ENCODE peak calls at places on chromosomes 12 and 14, in ten cellular contexts. I is neural crest cell, D is choroid plexus epithelial cell, X is astrocyte, P is GM12865, S is heart right ventricle, C is OCI-LY7, F is bronchial epithelial cell, N is MM.1S, Z is H9. G is an unnamed sample.

GRCh38 chr12:51821423-51822260 is 26.9 kb downstream of the FIGNL2 start:
- DNase-seq in I (no peak), C (no peak), S (no peak), D (no peak), Z (no peak), F (no peak), X (no peak), P (no peak), N (no peak), G (no peak)

GRCh38 chr12:128204725-128205124 is 62.2 kb upstream of the TMEM132C start:
- DNase-seq in C (no peak), F (no peak), I (no peak), P (no peak), X (no peak), S (no peak), Z (no peak), D (no peak), N (no peak), G (no peak)

GRCh38 chr12:75526655-75527511 is 15.5 kb upstream of the KRR1 start:
- DNase-seq in P (peak), Z (peak), C (peak), N (peak), S (no peak), X (peak), D (peak), I (peak), F (peak), G (peak)

GRCh38 chr14:104604461-104605449 is at the start of gene TMEM179:
- DNase-seq in P (no peak), C (no peak), N (no peak), F (no peak), I (peak), S (no peak), Z (peak), D (peak), X (no peak), G (peak)

GRCh38 chr14:23520899-23521521 is 30.6 kb downstream of the ZFHX2 start:
- DNase-seq in C (no peak), F (no peak), I (no peak), S (no peak), Z (no peak), X (no peak), D (no peak), N (no peak), P (no peak), G (no peak)

GRCh38 chr12:109832534-109833306 is 478 bp downstream of the TRPV4 start:
- DNase-seq in N (no peak), Z (no peak), S (no peak), I (no peak), F (no peak), C (no peak), X (no peak), D (no peak), P (no peak), G (no peak)

GRCh38 chr12:108752387-108752786 is 21.1 kb upstream of the CORO1C start:
- DNase-seq in N (no peak), D (no peak), P (no peak), C (no peak), X (no peak), F (no peak), S (no peak), I (no peak), Z (peak), G (no peak)

GRCh38 chr14:32073537-32074189 is 3.4 kb upstream of the ARHGAP5 start:
- DNase-seq in N (peak), F (peak), Z (no peak), I (peak), S (peak), X (peak), C (peak), P (peak), D (peak), G (peak)

GRCh38 chr12:84619053-84619452 is 293.5 kb downstream of the SLC6A15 start:
- DNase-seq in I (no peak), C (no peak), P (no peak), D (peak), X (no peak), N (no peak), F (peak), S (no peak), Z (no peak), G (no peak)
- TF ChIP-seq CTCF in I (no peak), C (peak), P (no peak), D (peak), X (peak), N (peak), F (no peak), S (peak), Z (peak), G (peak)

GRCh38 chr12:67391656-67392055 is 122.5 kb downstream of the CAND1 start:
- DNase-seq in D (no peak), I (no peak), P (no peak), C (no peak), X (no peak), S (no peak), Z (no peak), F (no peak), N (no peak), G (no peak)

GRCh38 chr12:67391034-67391433 is 121.9 kb downstream of the CAND1 start:
- DNase-seq in N (no peak), F (no peak), P (no peak), C (no peak), Z (no peak), D (no peak), S (no peak), I (no peak), X (no peak), G (no peak)

GRCh38 chr12:67386869-67387570 is 117.9 kb downstream of the CAND1 start:
- DNase-seq in S (no peak), C (no peak), D (no peak), N (no peak), F (no peak), X (no peak), I (no peak), P (no peak), Z (no peak), G (no peak)

DNA sequence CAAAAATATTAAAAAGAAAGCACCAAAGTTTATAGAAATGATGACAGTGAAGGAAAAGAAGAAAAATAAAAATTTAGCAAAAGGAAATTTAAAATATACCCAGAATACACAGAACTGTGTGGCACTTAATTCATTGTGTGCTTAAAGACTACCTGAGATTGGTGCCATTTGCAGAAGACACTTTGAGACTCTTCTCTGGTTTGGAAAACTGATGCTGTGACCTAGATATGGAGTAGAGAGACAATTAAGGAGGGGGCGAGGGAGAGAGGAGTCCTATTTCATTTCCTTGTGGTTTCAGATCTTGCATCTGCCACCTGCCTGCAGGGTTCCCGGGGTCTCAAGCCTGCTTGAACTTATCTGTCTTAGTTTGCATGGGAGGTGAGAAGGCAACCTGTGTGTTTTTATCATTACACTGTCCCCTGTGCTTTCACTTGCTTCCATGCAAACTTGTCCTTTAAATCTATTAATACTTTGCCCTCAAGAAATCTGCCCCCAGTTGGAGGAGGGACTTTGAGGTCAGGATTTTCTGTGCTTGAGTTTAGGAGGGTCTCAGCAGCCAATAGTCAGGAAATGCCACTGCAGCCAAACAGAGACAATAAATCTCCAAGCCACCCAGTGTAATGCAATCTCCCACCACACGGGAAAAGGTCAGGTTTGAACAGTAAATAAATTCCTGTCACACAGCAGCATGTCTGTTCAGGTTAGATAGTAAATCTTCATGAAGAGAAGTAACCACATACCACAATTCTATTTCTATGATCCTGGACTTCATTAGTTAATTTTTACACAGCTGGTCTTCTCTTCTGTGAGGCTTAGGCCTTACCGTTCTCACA is 119.4 kb downstream of the CAND1 start:
- DNase-seq in N (no peak), Z (peak), I (no peak), F (no peak), D (no peak), X (no peak), C (peak), S (no peak), P (no peak), G (peak)
- TF ChIP-seq CTCF in N (no peak), Z (peak), I (peak), F (peak), D (peak), X (no peak), C (peak), S (no peak), P (no peak), G (peak)

GRCh38 chr12:53253298-53253697 is 14.8 kb upstream of the ESPL1 start:
- DNase-seq in X (no peak), P (no peak), F (no peak), I (no peak), S (no peak), D (no peak), Z (no peak), N (no peak), C (no peak), G (no peak)

GRCh38 chr12:53255993-53256392 is 12.1 kb upstream of the ESPL1 start:
- DNase-seq in N (no peak), D (no peak), Z (no peak), P (peak), C (peak), F (no peak), S (no peak), I (no peak), X (no peak), G (no peak)

GRCh38 chr12:53251477-53252348 is 16.4 kb upstream of the ESPL1 start:
- DNase-seq in F (peak), N (peak), S (peak), C (peak), I (peak), X (peak), D (peak), Z (peak), P (peak), G (peak)

GRCh38 chr12:53254816-53255545 is 13.1 kb upstream of the ESPL1 start:
- DNase-seq in I (no peak), N (no peak), Z (no peak), C (no peak), P (no peak), X (no peak), S (no peak), F (no peak), D (no peak), G (no peak)

DNA sequence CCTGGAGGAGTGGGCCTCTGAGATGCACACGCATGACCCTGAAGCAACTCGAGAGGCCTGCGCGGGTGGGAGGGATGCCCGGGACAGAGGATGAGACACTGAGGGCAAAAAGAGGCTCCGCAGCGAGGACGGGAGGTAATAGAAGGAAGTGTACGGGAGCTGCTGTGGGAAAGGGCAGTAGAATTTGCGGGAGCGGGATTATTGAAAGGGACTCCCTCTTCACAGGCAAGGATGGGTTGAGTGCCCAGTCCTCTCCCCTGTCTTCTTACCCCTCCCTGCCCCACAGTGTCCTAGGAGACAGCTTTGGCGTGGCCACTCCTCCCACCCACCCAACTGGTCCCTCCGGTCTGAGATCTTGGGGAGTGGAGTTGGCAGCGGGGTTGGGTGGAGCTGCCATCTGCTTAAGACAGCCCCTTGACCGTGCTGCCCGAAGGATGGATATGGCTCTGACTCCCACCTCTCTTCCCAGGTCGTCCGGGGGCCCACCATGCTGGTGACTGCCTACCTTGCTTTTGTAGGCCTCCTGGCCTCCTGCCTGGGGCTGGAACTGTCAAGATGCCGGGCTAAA is 15.7 kb upstream of the ESPL1 start:
- DNase-seq in N (no peak), X (no peak), D (peak), C (no peak), Z (no peak), F (peak), I (no peak), P (no peak), S (no peak), G (no peak)
- TF ChIP-seq CTCF in N (no peak), X (no peak), D (no peak), C (peak), Z (no peak), F (no peak), I (no peak), P (no peak), S (no peak), G (no peak)

GRCh38 chr12:4526923-4527546 is 11.7 kb upstream of the RAD51AP1 start:
- DNase-seq in Z (no peak), F (peak), C (peak), N (peak), D (peak), P (no peak), X (peak), S (no peak), I (no peak), G (no peak)
- TF ChIP-seq CTCF in Z (peak), F (no peak), C (peak), N (peak), D (peak), P (peak), X (peak), S (peak), I (peak), G (peak)

GRCh38 chr12:12562585-12563245 is at the start of gene DUSP16:
- DNase-seq in X (peak), F (peak), C (peak), Z (peak), D (peak), I (peak), N (peak), S (peak), P (peak), G (peak)

GRCh38 chr12:12563529-12563928 is 866 bp upstream of the DUSP16 start:
- DNase-seq in C (no peak), I (no peak), P (no peak), S (no peak), X (peak), N (no peak), D (peak), F (peak), Z (no peak), G (no peak)

GRCh38 chr12:12560587-12561304 is 1.9 kb downstream of the DUSP16 start:
- DNase-seq in S (peak), I (no peak), C (peak), N (peak), X (peak), F (peak), D (peak), P (peak), Z (no peak), G (no peak)

GRCh38 chr12:12561305-12562015 is 1.2 kb downstream of the DUSP16 start:
- DNase-seq in F (peak), Z (peak), D (peak), C (peak), I (peak), N (peak), P (peak), X (peak), S (peak), G (peak)

GRCh38 chr12:12562016-12562483 is 613 bp downstream of the DUSP16 start:
- DNase-seq in F (no peak), Z (peak), I (peak), D (peak), N (peak), S (peak), C (peak), P (peak), X (no peak), G (peak)
- TF ChIP-seq CTCF in F (no peak), Z (no peak), I (no peak), D (no peak), N (no peak), S (no peak), C (no peak), P (no peak), X (no peak), G (no peak)

GRCh38 chr12:2013527-2014223 is 9.4 kb upstream of the DCP1B start:
- DNase-seq in X (no peak), D (peak), S (peak), C (no peak), I (no peak), N (no peak), Z (no peak), P (no peak), F (no peak), G (no peak)

GRCh38 chr12:2016862-2017723 is 12.8 kb upstream of the DCP1B start:
- DNase-seq in C (no peak), D (peak), N (no peak), I (no peak), S (no peak), Z (no peak), F (no peak), P (no peak), X (no peak), G (no peak)

GRCh38 chr12:2018401-2018800 is 14.1 kb upstream of the DCP1B start:
- DNase-seq in X (no peak), C (no peak), I (no peak), P (no peak), N (no peak), Z (no peak), S (no peak), F (no peak), D (no peak), G (no peak)

GRCh38 chr12:2019126-2019525 is 14.9 kb upstream of the DCP1B start:
- DNase-seq in F (no peak), N (no peak), C (no peak), P (no peak), D (no peak), S (no peak), X (no peak), I (no peak), Z (no peak), G (no peak)

DNA sequence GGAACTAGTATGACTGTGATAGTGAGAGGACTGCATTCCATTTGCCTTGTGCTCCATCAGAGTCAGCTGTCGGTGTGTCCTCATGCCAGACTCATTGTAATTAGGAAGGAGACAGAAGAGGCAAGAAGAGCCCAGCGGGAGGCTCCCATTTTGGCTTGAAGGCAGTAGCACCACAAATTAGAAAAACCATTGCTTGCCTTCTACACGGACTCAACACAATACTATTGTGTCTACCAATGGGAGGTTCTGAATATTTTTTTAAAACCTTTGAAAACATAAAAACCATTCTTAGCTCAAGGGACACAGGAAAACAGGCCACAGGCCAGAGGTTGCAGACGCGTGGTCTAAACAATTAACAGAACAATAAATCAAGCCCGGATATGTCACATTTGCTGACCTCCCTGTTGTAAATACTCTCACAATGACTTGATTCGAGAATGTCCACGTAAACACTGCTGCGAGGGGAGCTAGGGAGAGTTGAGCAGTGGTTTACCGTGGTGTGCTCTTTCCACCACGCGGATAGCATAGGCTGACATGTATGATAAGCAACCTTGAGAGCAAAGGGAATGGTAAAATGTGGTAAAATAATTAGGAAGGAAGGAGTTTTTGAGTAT is 13.6 kb upstream of the DCP1B start:
- DNase-seq in C (no peak), P (peak), Z (no peak), X (no peak), D (no peak), N (no peak), I (no peak), S (peak), F (no peak), G (no peak)
- TF ChIP-seq CTCF in C (no peak), P (no peak), Z (no peak), X (no peak), D (no peak), N (no peak), I (no peak), S (no peak), F (no peak), G (no peak)

GRCh38 chr12:91609283-91609682 is 426.7 kb upstream of the DCN start:
- DNase-seq in F (no peak), P (peak), N (no peak), I (no peak), S (no peak), C (no peak), Z (no peak), D (no peak), X (no peak), G (no peak)

GRCh38 chr12:91617830-91618229 is 435.2 kb upstream of the DCN start:
- DNase-seq in F (peak), P (peak), Z (no peak), I (no peak), S (no peak), D (no peak), N (no peak), X (no peak), C (no peak), G (no peak)

GRCh38 chr12:91610561-91610960 is 427.9 kb upstream of the DCN start:
- DNase-seq in Z (no peak), D (no peak), S (no peak), P (no peak), N (no peak), C (no peak), I (no peak), F (no peak), X (no peak), G (no peak)

GRCh38 chr12:91616401-91616800 is 433.8 kb upstream of the DCN start:
- DNase-seq in D (no peak), N (no peak), P (no peak), C (no peak), I (no peak), Z (no peak), S (no peak), X (no peak), F (no peak), G (no peak)

GRCh38 chr12:91613223-91613779 is 430.7 kb upstream of the DCN start:
- DNase-seq in X (no peak), F (no peak), S (no peak), C (no peak), D (peak), N (no peak), I (no peak), Z (no peak), P (no peak), G (no peak)
- TF ChIP-seq CTCF in X (no peak), F (no peak), S (no peak), C (no peak), D (no peak), N (no peak), I (no peak), Z (no peak), P (no peak), G (no peak)

GRCh38 chr12:20601668-20602280 is 93.4 kb upstream of the SLCO1C1 start:
- DNase-seq in X (peak), F (peak), I (no peak), N (peak), D (peak), C (peak), Z (no peak), S (no peak), P (peak), G (no peak)
- TF ChIP-seq CTCF in X (peak), F (peak), I (peak), N (peak), D (peak), C (peak), Z (peak), S (peak), P (no peak), G (no peak)